ENCODE peak calls at places on chromosomes 11 and 22, in five cellular contexts. K is neural progenitor cell, E is SJSA1, Q is fibroblast of mammary gland, S is dorsolateral prefrontal cortex. Z is an unnamed sample.

GRCh38 chr11:65539401-65540289 is 14.8 kb downstream of the SCYL1 start:
- DNase-seq in E (no peak), Q (no peak), S (no peak), K (peak), Z (no peak)

GRCh38 chr11:66887531-66887930 is 30.7 kb downstream of the LRFN4 start:
- DNase-seq in S (no peak), Q (no peak), E (no peak), K (no peak), Z (no peak)

GRCh38 chr11:19953909-19954308 is 206.4 kb downstream of the DBX1 start:
- DNase-seq in K (peak), Q (peak), E (peak), S (no peak), Z (peak)

GRCh38 chr11:13329670-13330401 is 52.2 kb downstream of the BMAL1 start:
- DNase-seq in S (no peak), Q (peak), K (no peak), E (no peak), Z (no peak)

GRCh38 chr11:125241104-125241503 is 76.6 kb downstream of the PKNOX2 start:
- DNase-seq in E (no peak), S (no peak), Q (no peak), K (no peak), Z (no peak)

GRCh38 chr11:1209371-1210057 is 13.4 kb upstream of the MUC5B start:
- DNase-seq in E (no peak), S (no peak), K (no peak), Q (no peak), Z (no peak)

GRCh38 chr11:2700415-2701211 is 819 bp upstream of the KCNQ1OT1 start:
- DNase-seq in K (peak), S (peak), E (peak), Q (peak), Z (peak)

GRCh38 chr11:1792461-1792860 is 28.7 kb upstream of the CTSD start:
- DNase-seq in E (no peak), Q (no peak), K (no peak), S (no peak), Z (no peak)

GRCh38 chr11:76466666-76467065 is 21.8 kb downstream of the EMSY start:
- DNase-seq in Q (no peak), S (no peak), E (no peak), K (no peak), Z (no peak)

GRCh38 chr11:86440305-86440716 is 65.6 kb downstream of the CCDC81 start:
- DNase-seq in K (no peak), Q (peak), S (no peak), E (no peak), Z (no peak)

GRCh38 chr11:127133061-127133460 is 132.5 kb upstream of the KIRREL3 start:
- DNase-seq in Q (no peak), K (no peak), E (no peak), S (no peak), Z (peak)

GRCh38 chr22:45582236-45582954 is 79.7 kb downstream of the FBLN1 start:
- DNase-seq in S (no peak), K (no peak), Q (no peak), E (no peak), Z (no peak)

GRCh38 chr11:89498845-89499448 is 7.8 kb upstream of the NOX4 start:
- DNase-seq in K (no peak), E (no peak), Q (no peak), S (no peak), Z (no peak)

GRCh38 chr11:70502677-70503076 is 104.3 kb downstream of the CTTN start:
- DNase-seq in Q (no peak), E (no peak), S (peak), K (no peak), Z (no peak)

GRCh38 chr11:29484548-29484947 is 532.3 kb downstream of the KCNA4 start:
- DNase-seq in E (no peak), Q (no peak), S (no peak), K (no peak), Z (no peak)

GRCh38 chr22:19728836-19729235 is 5.5 kb downstream of the GP1BB start:
- DNase-seq in E (no peak), K (no peak), S (no peak), Q (no peak), Z (peak)

GRCh38 chr22:19729507-19729906 is 6.2 kb downstream of the GP1BB start:
- DNase-seq in Q (no peak), K (no peak), E (no peak), S (no peak), Z (no peak)

GRCh38 chr22:19730662-19731360 is 7.5 kb downstream of the GP1BB start:
- DNase-seq in E (peak), K (peak), S (peak), Q (peak), Z (peak)

GRCh38 chr22:19731361-19731725 is 8.0 kb downstream of the GP1BB start:
- DNase-seq in K (no peak), Q (no peak), E (no peak), S (no peak), Z (no peak)

GRCh38 chr22:19730141-19730661 is 6.9 kb downstream of the GP1BB start:
- DNase-seq in K (no peak), S (no peak), Q (no peak), E (no peak), Z (no peak)
- H3K4me3 ChIP-seq in K (no peak), S (no peak), Q (no peak), E (no peak), Z (no peak)

GRCh38 chr11:33721984-33722383 is 14.2 kb downstream of the CD59 start:
- DNase-seq in S (no peak), Q (no peak), E (no peak), K (no peak), Z (no peak)

GRCh38 chr11:33722579-33723234 is 13.5 kb downstream of the CD59 start:
- DNase-seq in Q (peak), E (peak), S (no peak), K (no peak), Z (no peak)

GRCh38 chr11:33725496-33725895 is 10.7 kb downstream of the CD59 start:
- DNase-seq in K (no peak), S (no peak), Q (no peak), E (no peak), Z (no peak)

GRCh38 chr11:33723238-33723881 is 12.9 kb downstream of the CD59 start:
- DNase-seq in Q (peak), E (peak), K (no peak), S (no peak), Z (no peak)

DNA sequence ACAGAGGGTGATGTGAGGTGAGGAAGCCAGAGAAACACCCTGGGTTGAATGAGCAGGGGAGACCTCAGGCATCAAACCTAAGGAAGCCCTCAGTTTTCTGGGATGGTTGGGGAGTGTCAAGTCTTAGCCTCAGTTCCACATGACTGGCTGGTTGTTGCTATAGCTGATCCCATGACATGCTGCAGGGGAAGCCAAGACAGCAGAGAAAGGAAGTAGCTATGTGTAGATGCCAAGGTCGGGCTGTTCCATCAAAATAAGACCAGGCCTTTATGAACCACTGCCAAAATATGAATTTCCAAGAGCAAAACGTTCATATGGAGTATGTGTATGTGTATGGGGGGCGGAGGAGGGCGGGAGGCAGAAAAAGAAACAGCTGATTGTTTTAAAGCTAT is 11.6 kb downstream of the CD59 start:
- DNase-seq in K (no peak), S (no peak), E (no peak), Q (peak), Z (no peak)
- H3K4me3 ChIP-seq in K (no peak), S (no peak), E (no peak), Q (no peak), Z (no peak)

DNA sequence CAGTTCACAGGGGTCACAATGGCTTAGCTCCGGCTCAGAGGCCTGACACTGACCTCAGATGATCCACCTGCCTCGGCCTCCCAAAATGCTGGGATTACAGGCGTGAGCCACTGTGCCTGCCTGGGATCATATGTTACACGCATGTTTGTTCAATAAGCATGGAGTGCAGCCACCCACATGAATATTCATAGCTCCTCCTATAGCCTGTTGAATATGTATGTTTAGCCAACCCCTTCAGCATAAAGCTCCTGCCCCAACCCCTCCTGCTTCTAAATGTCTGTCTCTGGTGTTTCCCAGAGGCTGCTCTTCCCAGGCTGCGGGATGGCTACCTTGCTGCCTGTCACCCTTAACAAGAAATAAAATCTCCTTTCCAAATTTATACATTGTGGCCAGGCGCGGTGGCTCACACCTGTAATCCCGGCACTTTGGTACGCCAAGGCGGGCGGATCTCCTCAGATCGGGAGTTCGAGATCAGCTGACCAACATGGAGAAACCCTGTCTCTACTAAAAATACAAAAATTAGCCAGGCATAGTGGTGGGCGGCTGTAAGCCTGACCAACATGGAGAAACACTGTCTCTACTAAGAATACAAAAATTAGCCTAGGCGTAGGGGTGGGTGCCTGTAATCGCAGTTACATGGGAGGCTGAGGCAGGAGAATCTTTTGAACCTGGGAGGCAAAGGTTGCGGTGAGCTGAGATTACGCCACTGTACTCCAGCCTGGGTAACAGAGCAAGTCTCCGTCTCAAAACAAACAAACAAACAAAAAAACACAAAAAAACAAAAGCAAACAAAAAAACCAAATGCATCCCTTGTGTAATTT is 1.1 kb upstream of the APOBEC3F start:
- DNase-seq in S (no peak), E (no peak), K (no peak), Q (no peak), Z (no peak)
- H3K4me3 ChIP-seq in S (peak), E (no peak), K (peak), Q (no peak), Z (no peak)

GRCh38 chr11:48013269-48013901 is 33.0 kb downstream of the PTPRJ start:
- DNase-seq in S (no peak), K (no peak), Q (no peak), E (peak), Z (no peak)
- H3K4me3 ChIP-seq in S (no peak), K (no peak), Q (no peak), E (no peak), Z (no peak)

GRCh38 chr22:41780714-41781507 is 19.6 kb upstream of the CCDC134 start:
- DNase-seq in K (no peak), Q (peak), E (no peak), S (no peak), Z (peak)
- H3K4me3 ChIP-seq in K (no peak), Q (no peak), E (no peak), S (no peak), Z (no peak)

GRCh38 chr22:39091136-39092081 is 5.6 kb upstream of the APOBEC3H start:
- DNase-seq in K (no peak), Q (no peak), E (no peak), S (no peak), Z (no peak)
- H3K4me3 ChIP-seq in K (no peak), Q (no peak), E (no peak), S (no peak), Z (no peak)

GRCh38 chr11:46387919-46388618 is 3.5 kb downstream of the CHRM4 start:
- DNase-seq in E (no peak), Q (no peak), S (peak), K (no peak), Z (peak)
- H3K4me3 ChIP-seq in E (no peak), Q (no peak), S (no peak), K (no peak), Z (peak)

GRCh38 chr11:57635236-57635635 is 14.5 kb downstream of the YPEL4 start:
- DNase-seq in K (no peak), S (no peak), E (no peak), Q (no peak), Z (no peak)

GRCh38 chr11:57638811-57639320 is 10.8 kb downstream of the YPEL4 start:
- DNase-seq in K (peak), S (no peak), Q (peak), E (no peak), Z (no peak)

GRCh38 chr11:57639321-57640067 is 10.2 kb downstream of the YPEL4 start:
- DNase-seq in E (peak), Q (peak), S (no peak), K (peak), Z (peak)

GRCh38 chr11:57638005-57638760 is 11.5 kb downstream of the YPEL4 start:
- DNase-seq in S (no peak), E (peak), Q (peak), K (peak), Z (peak)

GRCh38 chr11:57637626-57638004 is 12.1 kb downstream of the YPEL4 start:
- DNase-seq in K (peak), S (no peak), Q (no peak), E (peak), Z (peak)
- H3K4me3 ChIP-seq in K (peak), S (peak), Q (peak), E (peak), Z (peak)

GRCh38 chr11:5622802-5623201 is 2.0 kb upstream of the TRIM34 start:
- DNase-seq in S (no peak), E (no peak), K (no peak), Q (no peak), Z (no peak)

GRCh38 chr11:5626191-5626590 is 1.4 kb downstream of the TRIM34 start:
- DNase-seq in S (no peak), Q (peak), E (no peak), K (no peak), Z (no peak)

GRCh38 chr11:5621580-5621979 is 3.2 kb upstream of the TRIM34 start:
- DNase-seq in K (no peak), Q (no peak), S (no peak), E (no peak), Z (no peak)

GRCh38 chr11:5624489-5625278 is at the start of gene TRIM34:
- DNase-seq in S (no peak), E (peak), Q (peak), K (peak), Z (peak)

GRCh38 chr11:5625281-5625680 is 480 bp downstream of the TRIM34 start:
- DNase-seq in Q (no peak), E (no peak), S (no peak), K (no peak), Z (no peak)
- H3K4me3 ChIP-seq in Q (peak), E (peak), S (peak), K (peak), Z (no peak)